ENCODE peak calls at places on chromosomes 13 and 19, in four cellular contexts. One of them, this sample, is unnamed.

GRCh38 chr19:4908781-4909171 is 525 bp upstream of the UHRF1 start:
- DNase-seq in mesenchymal stem cell: no peak
- DNase-seq in mesendoderm: no peak
- DNase-seq in neuronal stem cell: no peak
- DNase-seq in this sample: no peak

GRCh38 chr13:110561335-110562033 is at the start of gene RAB20:
- DNase-seq in neuronal stem cell: peak
- DNase-seq in mesendoderm: peak
- DNase-seq in mesenchymal stem cell: peak
- DNase-seq in this sample: peak

GRCh38 chr13:40153516-40153915 is 498.1 kb downstream of the COG6 start:
- DNase-seq in mesenchymal stem cell: no peak
- DNase-seq in mesendoderm: no peak
- DNase-seq in neuronal stem cell: no peak
- DNase-seq in this sample: no peak

GRCh38 chr13:48176781-48177180 is 56.2 kb upstream of the ITM2B start:
- DNase-seq in neuronal stem cell: no peak
- DNase-seq in mesenchymal stem cell: no peak
- DNase-seq in mesendoderm: no peak
- DNase-seq in this sample: no peak

GRCh38 chr19:45764487-45764886 is 4.6 kb downstream of the SIX5 start:
- DNase-seq in mesenchymal stem cell: no peak
- DNase-seq in mesendoderm: no peak
- DNase-seq in neuronal stem cell: no peak
- DNase-seq in this sample: no peak

GRCh38 chr13:59519776-59520175 is 644.0 kb downstream of the DIAPH3 start:
- DNase-seq in neuronal stem cell: no peak
- DNase-seq in mesendoderm: no peak
- DNase-seq in mesenchymal stem cell: no peak
- DNase-seq in this sample: no peak

GRCh38 chr19:3950871-3951861 is 18.3 kb downstream of the NMRK2 start:
- DNase-seq in mesendoderm: no peak
- DNase-seq in mesenchymal stem cell: no peak
- DNase-seq in neuronal stem cell: no peak
- DNase-seq in this sample: no peak

GRCh38 chr13:59641261-59641660 is 522.5 kb downstream of the DIAPH3 start:
- DNase-seq in mesendoderm: peak
- DNase-seq in mesenchymal stem cell: no peak
- DNase-seq in neuronal stem cell: no peak
- DNase-seq in this sample: peak

GRCh38 chr13:66021846-66022245 is 1208.3 kb downstream of the PCDH9 start:
- DNase-seq in mesenchymal stem cell: no peak
- DNase-seq in neuronal stem cell: no peak
- DNase-seq in mesendoderm: no peak
- DNase-seq in this sample: no peak

GRCh38 chr13:72151241-72151640 is 284.2 kb upstream of the DACH1 start:
- DNase-seq in mesenchymal stem cell: peak
- DNase-seq in neuronal stem cell: no peak
- DNase-seq in mesendoderm: no peak
- DNase-seq in this sample: no peak

GRCh38 chr19:56566904-56567273 is 379 bp upstream of the ZNF470 start:
- DNase-seq in mesenchymal stem cell: no peak
- DNase-seq in neuronal stem cell: no peak
- DNase-seq in mesendoderm: no peak
- DNase-seq in this sample: peak

GRCh38 chr13:90089051-90089450 is 1258.4 kb upstream of the MIR17HG start:
- DNase-seq in mesenchymal stem cell: no peak
- DNase-seq in neuronal stem cell: no peak
- DNase-seq in mesendoderm: no peak
- DNase-seq in this sample: no peak

GRCh38 chr13:46667687-46668281 is 114.8 kb downstream of the LRCH1 start:
- DNase-seq in neuronal stem cell: no peak
- DNase-seq in mesendoderm: no peak
- DNase-seq in mesenchymal stem cell: peak
- DNase-seq in this sample: no peak

GRCh38 chr13:112510002-112510780 is 77.8 kb downstream of the TUBGCP3 start:
- DNase-seq in neuronal stem cell: peak
- DNase-seq in mesenchymal stem cell: peak
- DNase-seq in mesendoderm: peak
- DNase-seq in this sample: peak

GRCh38 chr13:24267283-24267682 is 42.1 kb upstream of the C1QTNF9 start:
- DNase-seq in mesendoderm: no peak
- DNase-seq in neuronal stem cell: no peak
- DNase-seq in mesenchymal stem cell: peak
- DNase-seq in this sample: no peak

GRCh38 chr13:85549819-85550218 is 249.4 kb downstream of the SLITRK6 start:
- DNase-seq in mesendoderm: no peak
- DNase-seq in mesenchymal stem cell: no peak
- DNase-seq in neuronal stem cell: no peak
- DNase-seq in this sample: no peak
- H4K8ac ChIP-seq in mesendoderm: no peak
- H4K8ac ChIP-seq in mesenchymal stem cell: no peak
- H4K8ac ChIP-seq in neuronal stem cell: peak
- H4K8ac ChIP-seq in this sample: no peak

DNA sequence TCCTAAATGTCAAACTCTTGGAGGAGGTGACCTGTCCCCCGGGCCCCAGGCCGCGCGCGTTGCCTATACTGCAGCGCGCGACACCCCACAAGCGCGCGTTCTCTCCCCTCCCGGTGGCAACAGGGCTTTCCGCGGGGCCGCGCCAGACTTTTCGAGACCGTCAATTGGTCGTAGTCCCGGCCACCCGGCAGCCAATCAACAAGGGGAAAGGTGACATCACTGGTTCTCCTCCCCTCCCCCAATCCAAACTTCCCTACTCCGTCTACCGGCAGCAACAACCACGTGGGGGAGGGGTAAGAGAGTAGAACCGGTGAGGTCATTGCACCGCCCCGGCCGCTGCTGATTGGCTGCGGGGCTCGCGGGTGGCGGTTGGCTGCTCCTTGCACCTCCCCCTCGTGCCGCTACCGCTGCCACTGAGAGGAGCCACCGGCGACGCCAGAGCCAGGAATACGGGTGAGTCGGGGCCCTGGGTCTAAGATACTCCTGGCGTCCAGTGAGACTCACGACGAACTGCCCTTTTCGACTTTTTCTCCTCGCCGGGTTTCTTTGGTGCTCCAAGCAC is 829 bp upstream of the CIC start:
- DNase-seq in neuronal stem cell: peak
- DNase-seq in mesenchymal stem cell: peak
- DNase-seq in mesendoderm: peak
- DNase-seq in this sample: peak
- H4K8ac ChIP-seq in neuronal stem cell: no peak
- H4K8ac ChIP-seq in mesenchymal stem cell: peak
- H4K8ac ChIP-seq in mesendoderm: no peak
- H4K8ac ChIP-seq in this sample: no peak

GRCh38 chr19:14061751-14062557 is at the start of gene PALM3:
- DNase-seq in mesenchymal stem cell: no peak
- DNase-seq in mesendoderm: no peak
- DNase-seq in neuronal stem cell: no peak
- DNase-seq in this sample: no peak
- H4K8ac ChIP-seq in mesenchymal stem cell: no peak
- H4K8ac ChIP-seq in mesendoderm: no peak
- H4K8ac ChIP-seq in neuronal stem cell: no peak
- H4K8ac ChIP-seq in this sample: no peak

DNA sequence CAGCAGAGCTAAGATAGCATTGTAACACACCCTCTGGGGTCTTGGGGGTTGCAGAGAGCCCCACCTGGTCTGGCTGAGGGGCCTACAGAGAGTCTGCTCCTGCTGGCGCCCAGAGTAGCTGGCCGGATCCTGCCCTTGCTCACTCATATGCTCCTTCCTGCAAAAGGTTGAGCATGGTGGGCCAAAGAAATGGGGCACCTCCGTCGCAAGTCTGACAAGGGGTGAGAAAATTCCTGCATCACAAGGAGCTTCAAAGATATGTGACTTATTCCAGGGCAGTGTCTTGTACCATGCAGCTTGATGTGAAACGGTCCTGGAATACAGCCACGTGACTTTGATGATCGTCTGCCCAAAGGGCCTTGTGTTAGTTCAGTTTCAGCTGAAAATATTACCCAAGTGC is 218.3 kb downstream of the DCLK1 start:
- DNase-seq in mesendoderm: no peak
- DNase-seq in mesenchymal stem cell: no peak
- DNase-seq in neuronal stem cell: no peak
- DNase-seq in this sample: no peak
- H4K8ac ChIP-seq in mesendoderm: no peak
- H4K8ac ChIP-seq in mesenchymal stem cell: no peak
- H4K8ac ChIP-seq in neuronal stem cell: no peak
- H4K8ac ChIP-seq in this sample: no peak

GRCh38 chr13:78657699-78658629 is 991 bp downstream of the OBI1 start:
- DNase-seq in mesendoderm: peak
- DNase-seq in mesenchymal stem cell: peak
- DNase-seq in neuronal stem cell: peak
- DNase-seq in this sample: peak
- H4K8ac ChIP-seq in mesendoderm: no peak
- H4K8ac ChIP-seq in mesenchymal stem cell: no peak
- H4K8ac ChIP-seq in neuronal stem cell: no peak
- H4K8ac ChIP-seq in this sample: no peak

GRCh38 chr19:18089726-18090125 is 3.0 kb upstream of the IL12RB1 start:
- DNase-seq in mesenchymal stem cell: no peak
- DNase-seq in mesendoderm: no peak
- DNase-seq in neuronal stem cell: no peak
- DNase-seq in this sample: no peak
- H4K8ac ChIP-seq in mesenchymal stem cell: no peak
- H4K8ac ChIP-seq in mesendoderm: no peak
- H4K8ac ChIP-seq in neuronal stem cell: peak
- H4K8ac ChIP-seq in this sample: no peak

DNA sequence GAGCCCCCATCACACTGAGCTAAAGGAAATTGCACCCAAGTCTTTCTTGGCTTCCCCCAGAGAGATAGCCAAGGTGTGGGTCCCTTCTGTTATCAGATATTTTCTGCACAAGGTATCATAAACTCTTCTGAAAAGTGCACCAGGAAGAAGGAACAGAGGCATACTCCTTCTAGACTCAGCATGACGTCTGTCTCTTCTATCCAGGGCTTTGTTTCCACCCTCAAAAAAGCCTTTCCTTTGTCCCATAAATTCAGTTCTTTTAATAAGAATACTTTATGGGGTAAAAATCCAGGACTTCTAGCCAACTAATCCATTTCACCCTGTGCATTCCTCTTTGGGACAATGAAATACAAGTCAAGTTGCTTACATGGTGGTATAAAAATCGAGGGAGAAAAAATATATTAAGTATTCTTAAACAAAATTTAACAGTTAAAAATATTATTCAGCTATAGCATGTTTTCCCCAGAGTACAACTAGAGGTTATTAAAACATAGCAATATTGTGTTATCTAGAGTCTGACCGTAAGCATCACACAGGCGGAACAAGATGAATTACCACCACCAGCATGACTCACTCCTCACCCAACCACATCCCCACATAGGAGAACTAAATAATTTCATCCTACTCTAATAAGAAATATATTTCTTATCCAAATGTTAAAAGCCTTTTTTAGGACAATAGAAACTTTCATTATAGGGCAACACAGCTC is 79.9 kb upstream of the GPC6 start:
- DNase-seq in mesenchymal stem cell: peak
- DNase-seq in mesendoderm: no peak
- DNase-seq in neuronal stem cell: no peak
- DNase-seq in this sample: no peak
- H4K8ac ChIP-seq in mesenchymal stem cell: no peak
- H4K8ac ChIP-seq in mesendoderm: no peak
- H4K8ac ChIP-seq in neuronal stem cell: no peak
- H4K8ac ChIP-seq in this sample: no peak

DNA sequence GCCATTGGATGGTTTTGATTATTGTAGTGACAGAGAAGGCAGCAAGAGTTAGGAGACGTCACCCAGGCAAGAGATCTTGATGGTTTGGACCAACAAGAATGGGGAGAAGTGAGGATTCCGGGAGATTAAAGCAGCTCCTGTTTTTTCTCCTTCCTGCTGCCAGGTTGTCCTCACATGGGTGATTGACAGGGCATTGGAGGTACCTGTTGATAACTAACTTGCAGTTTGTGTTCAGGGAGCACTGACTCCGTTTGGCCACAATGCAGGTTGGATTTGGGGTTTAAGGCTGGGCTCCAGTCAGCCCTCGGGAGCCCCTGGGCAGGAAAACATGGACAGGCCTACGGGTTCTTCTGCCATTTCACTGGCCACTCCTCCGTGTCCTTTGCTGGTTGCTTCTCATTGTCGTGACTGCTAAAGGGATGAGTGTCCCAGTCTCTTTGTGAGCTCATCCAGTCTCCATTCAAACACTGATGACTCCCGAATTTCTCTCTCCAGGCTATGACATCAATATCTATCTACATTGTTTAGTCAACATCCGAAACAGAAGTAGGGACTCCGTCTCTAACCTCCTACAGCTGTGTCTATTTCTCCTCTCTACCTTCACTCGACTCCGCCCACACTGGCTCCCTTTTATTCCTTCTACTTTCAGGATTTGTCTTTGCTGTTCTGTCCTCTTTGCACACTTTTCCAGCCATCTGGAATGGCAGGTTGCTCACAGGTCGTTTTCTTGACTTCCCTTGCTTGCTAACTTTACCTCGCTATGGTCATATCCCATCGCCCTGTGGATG is 1.3 kb upstream of the PTOV1 start:
- DNase-seq in mesenchymal stem cell: no peak
- DNase-seq in neuronal stem cell: no peak
- DNase-seq in mesendoderm: no peak
- DNase-seq in this sample: no peak
- H4K8ac ChIP-seq in mesenchymal stem cell: no peak
- H4K8ac ChIP-seq in neuronal stem cell: no peak
- H4K8ac ChIP-seq in mesendoderm: no peak
- H4K8ac ChIP-seq in this sample: no peak

DNA sequence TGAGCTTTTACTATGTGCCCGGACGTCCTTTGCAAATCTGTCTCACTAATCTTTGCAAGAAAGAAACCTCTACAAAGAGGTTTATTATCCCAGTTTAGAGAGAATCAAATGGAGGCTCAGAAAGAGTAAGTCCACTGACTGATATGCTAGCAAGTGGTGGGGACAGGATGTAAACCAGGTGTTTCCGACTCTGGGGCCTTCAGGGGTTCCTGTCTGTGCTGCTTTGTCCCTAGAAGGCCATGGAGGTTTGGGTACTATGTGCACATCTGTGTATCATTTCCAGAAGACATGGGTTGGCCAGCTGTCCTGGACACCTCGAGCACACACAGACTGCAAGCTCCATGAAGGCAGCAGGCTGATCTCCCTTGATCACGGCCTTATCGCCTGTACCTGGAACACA is 1.2 kb upstream of the KPTN start:
- DNase-seq in neuronal stem cell: no peak
- DNase-seq in mesendoderm: no peak
- DNase-seq in mesenchymal stem cell: no peak
- DNase-seq in this sample: no peak
- H4K8ac ChIP-seq in neuronal stem cell: no peak
- H4K8ac ChIP-seq in mesendoderm: no peak
- H4K8ac ChIP-seq in mesenchymal stem cell: no peak
- H4K8ac ChIP-seq in this sample: no peak

This sample was measured in H9.